ENCODE peak calls at places on chromosomes 7 and 10, in eight cellular contexts. R is hepatocyte; L is ovary; N is heart left ventricle; H is CD8-positive, alpha-beta T cell; T is PC-3; K is astrocyte; D is A549. F is an unnamed sample.

GRCh38 chr10:78707745-78708144 is 361.0 kb upstream of the ZMIZ1 start:
- DNase-seq in N (no peak), K (no peak), T (no peak), L (no peak), H (no peak), D (no peak), R (no peak), F (no peak)

GRCh38 chr10:70283445-70284399 is at the start of gene NPFFR1:
- DNase-seq in K (no peak), T (no peak), D (no peak), L (peak; percentile 31), N (no peak), R (peak; percentile 28), H (no peak), F (no peak)

GRCh38 chr10:53236941-53237340 is 464.4 kb upstream of the MBL2 start:
- DNase-seq in R (peak; percentile 23), D (no peak), H (no peak), N (no peak), L (no peak), T (peak; percentile 62), K (no peak), F (no peak)

GRCh38 chr7:37040330-37040729 is 316.0 kb upstream of the AOAH start:
- DNase-seq in L (no peak), K (no peak), N (no peak), D (no peak), T (no peak), H (no peak), R (no peak), F (no peak)

GRCh38 chr10:133444342-133445267 is 9.1 kb upstream of the SCART1 start:
- DNase-seq in K (no peak), N (no peak), R (no peak), L (no peak), T (no peak), D (no peak), H (no peak), F (peak; percentile 18)

GRCh38 chr7:96414931-96415292 is 93.0 kb upstream of the SLC25A13 start:
- DNase-seq in T (peak; percentile 72), H (no peak), L (no peak), N (no peak), K (no peak), D (peak; percentile 42), R (peak; percentile 57), F (no peak)

GRCh38 chr10:91681361-91682276 is 48.7 kb upstream of the PPP1R3C start:
- DNase-seq in L (no peak), R (no peak), H (no peak), D (no peak), K (no peak), N (peak; percentile 64), T (no peak), F (no peak)

GRCh38 chr10:59257224-59257623 is 80.8 kb downstream of the PHYHIPL start:
- DNase-seq in N (no peak), D (no peak), K (no peak), L (no peak), H (no peak), R (no peak), T (no peak), F (no peak)

GRCh38 chr7:133980794-133981193 is 146.3 kb upstream of the LRGUK start:
- DNase-seq in T (no peak), H (no peak), L (no peak), D (no peak), N (no peak), K (no peak), R (no peak), F (no peak)

GRCh38 chr10:79444243-79445119 is 943 bp downstream of the ZCCHC24 start:
- DNase-seq in T (peak; percentile 98), K (no peak), N (peak; percentile 80), L (peak; percentile 75), D (peak; percentile 21), H (peak; percentile 9), R (peak; percentile 77), F (peak; percentile 87)

GRCh38 chr7:157837561-157837960 is 500.8 kb downstream of the DNAJB6 start:
- DNase-seq in N (no peak), D (no peak), T (no peak), L (no peak), K (no peak), H (no peak), R (no peak), F (no peak)

GRCh38 chr7:84912018-84912417 is 274.8 kb downstream of the SEMA3D start:
- DNase-seq in H (no peak), N (no peak), K (no peak), L (no peak), T (no peak), D (no peak), R (no peak), F (no peak)

GRCh38 chr10:117165557-117166419 is 27.7 kb upstream of the VAX1 start:
- DNase-seq in R (peak; percentile 78), T (peak; percentile 63), H (no peak), N (no peak), K (peak; percentile 18), L (peak; percentile 51), D (peak; percentile 71), F (no peak)

GRCh38 chr7:90570373-90570959 is 25.7 kb upstream of the CDK14 start:
- DNase-seq in R (no peak), N (no peak), H (no peak), D (no peak), K (no peak), L (no peak), T (peak; percentile 18), F (no peak)

GRCh38 chr10:44198780-44199097 is 186.2 kb downstream of the CXCL12 start:
- DNase-seq in H (no peak), K (no peak), T (no peak), N (peak; percentile 48), D (no peak), L (peak; percentile 60), R (no peak), F (no peak)

GRCh38 chr7:22596763-22597434 is 96.9 kb upstream of the STEAP1B start:
- DNase-seq in R (no peak), H (no peak), L (no peak), K (no peak), T (no peak), D (no peak), N (no peak), F (no peak)

GRCh38 chr7:151148319-151149259 is 18.9 kb downstream of the GBX1 start:
- DNase-seq in N (no peak), H (no peak), D (no peak), T (no peak), K (no peak), R (no peak), L (no peak), F (no peak)

GRCh38 chr7:100087055-100087750 is 1.6 kb upstream of the COPS6 start:
- DNase-seq in K (peak; percentile 97), H (no peak), D (peak; percentile 56), T (peak; percentile 82), R (peak; percentile 68), L (no peak), N (no peak), F (no peak)

GRCh38 chr7:17041324-17041723 is 159.5 kb upstream of the AGR3 start:
- DNase-seq in K (peak; percentile 97), R (no peak), H (no peak), N (no peak), T (peak; percentile 87), D (peak; percentile 54), L (no peak), F (no peak)

GRCh38 chr10:123458933-123459332 is 207.2 kb upstream of the GPR26 start:
- DNase-seq in H (no peak), D (no peak), N (no peak), K (no peak), R (no peak), T (no peak), L (no peak), F (no peak)

DNA sequence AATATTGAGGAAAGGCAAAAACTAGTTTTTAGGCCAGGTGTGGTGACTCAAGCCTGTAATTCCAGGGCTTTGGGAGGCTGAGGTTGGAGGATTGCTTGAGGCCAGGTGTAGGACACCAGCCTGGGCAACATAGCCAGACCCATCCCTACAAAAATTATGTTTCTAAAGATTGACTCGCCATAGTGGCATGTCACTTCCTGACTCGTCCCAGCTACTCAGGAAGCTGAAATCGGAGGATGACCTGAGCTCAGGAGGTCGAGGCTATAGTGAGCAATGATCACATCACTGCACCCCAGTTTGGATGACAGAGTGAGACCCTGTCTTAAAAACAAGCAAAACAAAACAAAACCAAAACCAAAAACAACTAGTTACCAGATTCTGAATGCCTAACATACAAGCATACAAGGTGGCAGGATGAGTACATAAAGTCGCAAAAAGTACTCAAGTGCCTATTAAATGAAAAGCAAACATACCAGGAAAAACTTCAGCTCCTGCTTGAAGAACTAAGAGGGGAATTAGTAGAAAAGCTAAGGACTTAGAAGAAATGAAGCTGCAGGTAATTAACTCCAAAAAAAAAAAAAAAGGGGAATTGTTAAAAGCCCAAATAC is 14.1 kb downstream of the ZNF398 start:
- DNase-seq in R (no peak), L (no peak), D (peak; percentile 16), N (no peak), K (no peak), H (no peak), T (peak; percentile 33), F (no peak)
- H3K4me3 ChIP-seq in R (no peak overlapping the region), L (no peak overlapping the region), D (no peak overlapping the region), N (no peak overlapping the region), K (no peak overlapping the region), H (no peak overlapping the region), T (no peak overlapping the region), F (no peak overlapping the region)

GRCh38 chr7:24912424-24912823 is 67.6 kb downstream of the OSBPL3 start:
- DNase-seq in N (no peak), L (no peak), T (no peak), R (no peak), H (no peak), K (no peak), D (no peak), F (no peak)
- H3K4me3 ChIP-seq in N (no peak overlapping the region), L (no peak overlapping the region), T (no peak overlapping the region), R (no peak overlapping the region), H (no peak overlapping the region), K (no peak overlapping the region), D (no peak overlapping the region), F (no peak overlapping the region)

GRCh38 chr7:30160329-30160728 is 25.5 kb downstream of the MTURN start:
- DNase-seq in T (no peak), D (no peak), K (no peak), N (no peak), L (no peak), R (no peak), H (no peak), F (no peak)

GRCh38 chr7:30163231-30163894 is 28.6 kb downstream of the MTURN start:
- DNase-seq in N (peak; percentile 44), T (no peak), H (no peak), L (no peak), R (no peak), K (no peak), D (no peak), F (no peak)

GRCh38 chr7:30159698-30160143 is 24.9 kb downstream of the MTURN start:
- DNase-seq in T (peak; percentile 46), N (no peak), K (peak; percentile 30), D (peak; percentile 31), R (peak; percentile 30), L (peak; percentile 54), H (no peak), F (no peak)

GRCh38 chr7:30162622-30163124 is 27.9 kb downstream of the MTURN start:
- DNase-seq in D (peak; percentile 15), H (no peak), N (no peak), R (no peak), L (no peak), K (peak; percentile 70), T (peak; percentile 72), F (no peak)

GRCh38 chr7:30162133-30162532 is 27.3 kb downstream of the MTURN start:
- DNase-seq in H (no peak), K (no peak), L (no peak), R (no peak), N (no peak), D (no peak), T (no peak), F (no peak)
- H3K4me3 ChIP-seq in H (no peak overlapping the region), K (no peak overlapping the region), L (no peak overlapping the region), R (no peak overlapping the region), N (no peak overlapping the region), D (no peak overlapping the region), T (peak overlapping the region; percentile 56), F (no peak overlapping the region)

GRCh38 chr10:22341936-22342222 is 3.4 kb upstream of the SPAG6 start:
- DNase-seq in H (no peak), R (no peak), T (no peak), N (no peak), K (no peak), L (no peak), D (no peak), F (no peak)
- H3K4me3 ChIP-seq in H (no peak overlapping the region), R (no peak overlapping the region), T (peak overlapping the region; percentile 91), N (no peak overlapping the region), K (no peak overlapping the region), L (no peak overlapping the region), D (peak overlapping the region; percentile 73), F (no peak overlapping the region)

F was measured in right atrium auricular region.